ENCODE peak calls at places on chromosomes 6 and 20, in four cellular contexts. Z is SK-N-SH, O is K562, G is GM12878. R is an unnamed sample.

GRCh38 chr6:5184878-5185277 is 75.9 kb downstream of the LYRM4 start:
- DNase-seq in Z (no peak), O (no peak), G (no peak), R (no peak)

GRCh38 chr20:5065489-5066383 is 54.0 kb downstream of the PCNA start:
- DNase-seq in Z (no peak), O (no peak), G (no peak), R (peak; percentile 92)

GRCh38 chr6:134727068-134727467 is 222.8 kb downstream of the ALDH8A1 start:
- DNase-seq in Z (no peak), G (no peak), O (no peak), R (no peak)

GRCh38 chr20:9032758-9033157 is 36.1 kb upstream of the PLCB4 start:
- DNase-seq in O (no peak), Z (no peak), G (no peak), R (no peak)

GRCh38 chr6:155155787-155156447 is 107.9 kb upstream of the CLDN20 start:
- DNase-seq in G (no peak), O (no peak), Z (no peak), R (no peak)

GRCh38 chr6:112279044-112279916 is 24.9 kb upstream of the LAMA4 start:
- DNase-seq in G (no peak), O (no peak), Z (no peak), R (no peak)

GRCh38 chr20:23246682-23247664 is 103.6 kb upstream of the NXT1 start:
- DNase-seq in O (peak; percentile 22), G (peak; percentile 31), Z (no peak), R (no peak)

GRCh38 chr6:106973018-106973840 is 1.3 kb downstream of the CD24 start:
- DNase-seq in O (no peak), Z (peak; percentile 79), G (no peak), R (no peak)

GRCh38 chr6:137171824-137172733 is 1.4 kb downstream of the IL22RA2 start:
- DNase-seq in G (peak; percentile 68), Z (no peak), O (no peak), R (no peak)

GRCh38 chr20:36017034-36017951 is 48.9 kb downstream of the CNBD2 start:
- DNase-seq in Z (no peak), O (no peak), G (no peak), R (no peak)

GRCh38 chr6:3825331-3825831 is 23.8 kb upstream of the FAM50B start:
- DNase-seq in Z (no peak), G (no peak), O (peak; percentile 32), R (no peak)

GRCh38 chr20:50438986-50439407 is 71.2 kb upstream of the PTPN1 start:
- DNase-seq in O (peak; percentile 46), Z (no peak), G (no peak), R (no peak)

GRCh38 chr6:390914-391558 is 516 bp upstream of the IRF4 start:
- DNase-seq in G (no peak), Z (no peak), O (no peak), R (no peak)

GRCh38 chr20:58077282-58077681 is 151.2 kb downstream of the ANKRD60 start:
- DNase-seq in Z (no peak), G (no peak), O (no peak), R (no peak)

GRCh38 chr6:255418-256090 is 36.7 kb upstream of the DUSP22 start:
- DNase-seq in O (no peak), Z (no peak), G (no peak), R (no peak)

GRCh38 chr6:95723638-95724037 is 146.3 kb downstream of the MANEA start:
- DNase-seq in G (no peak), O (no peak), Z (no peak), R (no peak)

GRCh38 chr6:147170269-147170668 is 33.9 kb upstream of the STXBP5 start:
- DNase-seq in G (no peak), Z (no peak), O (no peak), R (no peak)

GRCh38 chr6:33249732-33250625 is 21.7 kb downstream of the VPS52 start:
- DNase-seq in O (peak; percentile 34), Z (peak; percentile 36), G (no peak), R (no peak)

GRCh38 chr6:132749111-132749510 is 8.6 kb downstream of the VNN2 start:
- DNase-seq in G (no peak), Z (no peak), O (no peak), R (no peak)

GRCh38 chr20:21174425-21175239 is 48.8 kb downstream of the KIZ start:
- DNase-seq in G (no peak), Z (no peak), O (no peak), R (no peak)

GRCh38 chr6:116564921-116565872 is 6.1 kb upstream of the RWDD1 start:
- DNase-seq in Z (no peak), G (no peak), O (no peak), R (no peak)

GRCh38 chr20:43590036-43590391 is 723 bp upstream of the IFT52 start:
- DNase-seq in O (peak; percentile 40), G (no peak), Z (peak; percentile 51), R (no peak)

GRCh38 chr6:133392641-133393040 is 151.5 kb downstream of the EYA4 start:
- DNase-seq in Z (no peak), O (no peak), G (no peak), R (no peak)

GRCh38 chr20:24866008-24866407 is 83.1 kb upstream of the CST7 start:
- DNase-seq in O (no peak), G (no peak), Z (no peak), R (no peak)

GRCh38 chr6:42021847-42022754 is 28.2 kb upstream of the TAF8 start:
- DNase-seq in Z (no peak), O (no peak), G (no peak), R (no peak)

GRCh38 chr20:10639051-10639761 is 34.6 kb downstream of the JAG1 start:
- DNase-seq in O (no peak), G (no peak), Z (no peak), R (no peak)

GRCh38 chr20:13202553-13202952 is 18.5 kb upstream of the ISM1 start:
- DNase-seq in Z (no peak), G (no peak), O (no peak), R (no peak)

GRCh38 chr20:10596726-10597125 is 77.1 kb downstream of the JAG1 start:
- DNase-seq in Z (no peak), G (no peak), O (no peak), R (no peak)

DNA sequence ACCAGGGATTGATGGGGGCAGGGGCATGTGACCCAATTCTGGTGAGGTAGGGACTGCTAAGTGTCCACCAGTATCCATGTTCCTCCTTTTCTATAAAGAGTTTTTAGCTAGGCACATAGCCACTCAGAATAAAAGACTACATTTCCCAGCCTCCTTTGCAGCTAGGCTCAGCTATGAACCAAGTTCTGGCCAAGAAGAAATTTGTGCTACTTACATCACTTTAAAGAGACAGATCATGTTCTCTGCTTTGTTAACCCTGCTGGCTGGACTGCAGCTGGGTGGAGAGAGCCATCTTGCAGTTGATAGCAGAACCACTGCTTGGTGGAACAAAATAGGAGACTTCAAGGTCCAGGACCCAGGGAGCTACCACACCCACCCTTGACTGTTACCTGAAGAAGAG is 5.3 kb upstream of the CCM2L start:
- DNase-seq in O (peak; percentile 33), G (no peak), Z (no peak), R (no peak)
- TF ChIP-seq GABPA in O (no peak), G (no peak), Z (no peak), R (no peak)

GRCh38 chr20:17872434-17872833 is 96.2 kb downstream of the SNX5 start:
- DNase-seq in G (no peak), O (no peak), Z (no peak), R (no peak)

GRCh38 chr20:17874271-17875105 is 94.1 kb downstream of the SNX5 start:
- DNase-seq in G (no peak), O (no peak), Z (no peak), R (no peak)

GRCh38 chr20:17873410-17874270 is 95.0 kb downstream of the SNX5 start:
- DNase-seq in Z (peak; percentile 85), G (no peak), O (no peak), R (no peak)

GRCh38 chr20:17871861-17872260 is 96.7 kb downstream of the SNX5 start:
- DNase-seq in O (no peak), G (no peak), Z (no peak), R (no peak)

DNA sequence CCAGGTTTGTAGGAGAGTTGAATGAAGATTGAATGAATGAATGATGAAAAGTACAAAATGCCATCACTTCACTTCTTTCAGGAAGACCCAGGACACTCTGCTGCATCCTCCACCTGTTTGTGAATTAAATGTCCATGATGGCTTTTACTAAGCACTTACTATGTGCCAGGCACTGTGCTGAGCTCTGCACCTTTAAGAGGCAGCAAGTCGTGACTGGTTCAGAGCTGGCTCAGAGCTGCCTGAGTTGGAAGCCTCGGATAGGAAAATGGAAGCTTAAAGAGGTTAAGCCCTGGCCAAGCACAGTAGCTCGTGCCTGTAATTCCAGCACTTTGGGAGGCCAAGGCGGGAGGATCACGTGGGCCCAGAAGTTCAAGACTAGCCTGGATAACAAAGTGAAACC is 95.7 kb downstream of the SNX5 start:
- DNase-seq in Z (no peak), G (no peak), O (no peak), R (no peak)
- H3K27ac ChIP-seq in Z (no peak overlapping the region), G (no peak overlapping the region), O (no peak overlapping the region), R (no peak overlapping the region)

GRCh38 chr6:138719744-138720143 is 53.8 kb upstream of the CCDC28A start:
- DNase-seq in G (no peak), O (no peak), Z (no peak), R (no peak)
- TF ChIP-seq GABPA in G (no peak), O (no peak), Z (no peak), R (no peak)

DNA sequence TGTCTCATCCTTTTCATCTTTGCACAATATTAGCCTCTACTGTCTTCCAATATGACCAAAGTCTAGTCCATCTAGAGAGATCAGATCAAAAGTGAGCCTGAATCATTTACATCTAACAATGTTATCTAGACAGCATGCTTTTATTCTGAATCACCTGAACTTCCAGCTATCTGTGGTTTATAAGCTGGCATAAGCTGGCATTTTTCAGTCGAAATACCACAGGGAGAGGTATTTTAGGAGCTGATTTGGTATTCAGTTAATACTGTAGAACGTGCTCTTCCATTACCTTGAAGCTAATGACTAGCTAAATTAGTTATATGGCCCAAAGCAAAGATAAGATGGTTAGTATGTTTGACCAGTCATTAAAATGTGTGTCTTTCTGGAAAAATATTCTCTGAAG is 188.3 kb upstream of the AGPAT4 start:
- DNase-seq in Z (no peak), O (no peak), G (no peak), R (no peak)
- H3K27ac ChIP-seq in Z (peak overlapping the region; percentile 11), O (no peak overlapping the region), G (no peak overlapping the region), R (no peak overlapping the region)

GRCh38 chr6:99353126-99353525 is 3.7 kb upstream of the FAXC start:
- DNase-seq in G (no peak), Z (no peak), O (peak; percentile 27), R (no peak)
- TF ChIP-seq GABPA in G (no peak), Z (no peak), O (no peak), R (no peak)

GRCh38 chr6:26383624-26384417 is 913 bp downstream of the BTN2A2 start:
- DNase-seq in G (no peak), Z (no peak), O (peak; percentile 77), R (no peak)
- H3K27ac ChIP-seq in G (peak overlapping the region; percentile 86), Z (peak overlapping the region; percentile 67), O (peak overlapping the region; percentile 78), R (no peak overlapping the region)